ENCODE peak calls at places on chromosomes 13 and 19, in six cellular contexts. F, G, U, E, I and O are unnamed samples.

GRCh38 chr13:28563609-28564008 is 68.7 kb upstream of the FLT1 start:
- DNase-seq in F (no peak), U (no peak), G (no peak), I (no peak), E (no peak), O (no peak)

GRCh38 chr13:76667551-76667950 is 218.7 kb downstream of the KCTD12 start:
- DNase-seq in U (peak), F (peak), I (no peak), E (no peak), G (no peak), O (no peak)

GRCh38 chr13:98978280-98978679 is 416 bp upstream of the DOCK9 start:
- DNase-seq in E (no peak), I (no peak), G (no peak), U (peak), F (peak), O (no peak)

GRCh38 chr13:65292488-65292901 is 1937.6 kb downstream of the PCDH9 start:
- DNase-seq in F (peak), G (no peak), U (peak), I (no peak), E (no peak), O (no peak)

GRCh38 chr13:70253834-70254233 is 145.6 kb upstream of the KLHL1 start:
- DNase-seq in F (no peak), I (no peak), G (no peak), E (no peak), U (no peak), O (no peak)

GRCh38 chr13:25051065-25051464 is 44.9 kb upstream of the PABPC3 start:
- DNase-seq in U (no peak), F (no peak), I (no peak), E (no peak), G (no peak), O (no peak)

GRCh38 chr13:35630551-35631275 is 154.2 kb upstream of the MAB21L1 start:
- DNase-seq in G (no peak), I (peak), F (peak), E (no peak), U (peak), O (peak)

GRCh38 chr19:1122972-1123363 is 19.2 kb downstream of the GPX4 start:
- DNase-seq in G (peak), I (peak), E (peak), U (peak), F (peak), O (peak)

GRCh38 chr19:45815501-45816216 is 551 bp upstream of the RSPH6A start:
- DNase-seq in E (no peak), F (no peak), G (no peak), I (no peak), U (no peak), O (no peak)

GRCh38 chr19:4811328-4812131 is 20.0 kb downstream of the TICAM1 start:
- DNase-seq in U (peak), E (peak), F (peak), I (peak), G (peak), O (peak)

GRCh38 chr19:45693168-45693788 is 812 bp downstream of the QPCTL start:
- DNase-seq in U (peak), F (peak), E (peak), G (peak), I (peak), O (peak)

GRCh38 chr13:107450931-107451330 is 764.4 kb downstream of the LIG4 start:
- DNase-seq in E (no peak), G (no peak), I (no peak), U (peak), F (peak), O (no peak)

GRCh38 chr13:63190742-63191141 is 1775.1 kb upstream of the PCDH20 start:
- DNase-seq in F (peak), G (no peak), U (peak), E (no peak), I (no peak), O (no peak)

GRCh38 chr13:94389544-94390351 is 89.7 kb downstream of the DCT start:
- DNase-seq in F (no peak), E (no peak), G (no peak), I (no peak), U (no peak), O (no peak)

GRCh38 chr13:48415516-48415915 is 2.6 kb upstream of the LPAR6 start:
- DNase-seq in F (no peak), G (no peak), I (no peak), E (no peak), U (no peak), O (no peak)

DNA sequence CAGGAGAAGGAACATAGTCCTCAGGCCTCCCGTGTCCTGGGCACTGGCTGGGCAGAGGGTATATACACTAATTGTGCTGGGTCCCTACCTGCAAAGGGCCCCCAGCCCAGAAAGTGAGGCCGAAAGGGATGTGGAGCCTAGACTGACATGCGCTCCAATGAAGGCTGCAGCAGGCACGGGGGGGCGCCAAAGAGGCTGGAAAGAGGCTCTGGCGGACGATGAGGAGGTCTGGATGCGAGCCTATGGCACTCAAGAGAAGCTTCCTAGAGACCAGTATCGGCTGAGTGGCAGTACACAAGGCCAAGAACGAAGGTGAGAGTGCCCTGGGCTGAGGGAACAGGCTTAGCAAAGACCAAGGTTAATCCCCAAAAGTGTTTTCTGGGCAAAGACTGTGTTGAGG is 16.6 kb downstream of the VRK3 start:
- DNase-seq in F (peak), I (no peak), U (no peak), G (no peak), E (no peak), O (no peak)
- TF ChIP-seq CTCF in F (peak), I (peak), U (no peak), G (no peak), E (no peak), O (no peak)

GRCh38 chr13:43195551-43195950 is 172.2 kb downstream of the DNAJC15 start:
- DNase-seq in I (no peak), G (no peak), U (no peak), F (no peak), E (no peak), O (peak)
- TF ChIP-seq CTCF in I (no peak), G (no peak), U (no peak), F (peak), E (no peak), O (no peak)

GRCh38 chr19:48303866-48304265 is 21.5 kb upstream of the EMP3 start:
- DNase-seq in I (no peak), U (no peak), E (no peak), F (no peak), G (no peak), O (no peak)

GRCh38 chr19:48303367-48303766 is 22.0 kb upstream of the EMP3 start:
- DNase-seq in U (no peak), I (no peak), F (no peak), G (no peak), E (no peak), O (no peak)

GRCh38 chr19:48311384-48311783 is 14.0 kb upstream of the EMP3 start:
- DNase-seq in I (no peak), U (no peak), E (no peak), G (no peak), F (no peak), O (no peak)

GRCh38 chr19:48310227-48310626 is 15.1 kb upstream of the EMP3 start:
- DNase-seq in U (no peak), F (no peak), I (no peak), E (no peak), G (no peak), O (no peak)

DNA sequence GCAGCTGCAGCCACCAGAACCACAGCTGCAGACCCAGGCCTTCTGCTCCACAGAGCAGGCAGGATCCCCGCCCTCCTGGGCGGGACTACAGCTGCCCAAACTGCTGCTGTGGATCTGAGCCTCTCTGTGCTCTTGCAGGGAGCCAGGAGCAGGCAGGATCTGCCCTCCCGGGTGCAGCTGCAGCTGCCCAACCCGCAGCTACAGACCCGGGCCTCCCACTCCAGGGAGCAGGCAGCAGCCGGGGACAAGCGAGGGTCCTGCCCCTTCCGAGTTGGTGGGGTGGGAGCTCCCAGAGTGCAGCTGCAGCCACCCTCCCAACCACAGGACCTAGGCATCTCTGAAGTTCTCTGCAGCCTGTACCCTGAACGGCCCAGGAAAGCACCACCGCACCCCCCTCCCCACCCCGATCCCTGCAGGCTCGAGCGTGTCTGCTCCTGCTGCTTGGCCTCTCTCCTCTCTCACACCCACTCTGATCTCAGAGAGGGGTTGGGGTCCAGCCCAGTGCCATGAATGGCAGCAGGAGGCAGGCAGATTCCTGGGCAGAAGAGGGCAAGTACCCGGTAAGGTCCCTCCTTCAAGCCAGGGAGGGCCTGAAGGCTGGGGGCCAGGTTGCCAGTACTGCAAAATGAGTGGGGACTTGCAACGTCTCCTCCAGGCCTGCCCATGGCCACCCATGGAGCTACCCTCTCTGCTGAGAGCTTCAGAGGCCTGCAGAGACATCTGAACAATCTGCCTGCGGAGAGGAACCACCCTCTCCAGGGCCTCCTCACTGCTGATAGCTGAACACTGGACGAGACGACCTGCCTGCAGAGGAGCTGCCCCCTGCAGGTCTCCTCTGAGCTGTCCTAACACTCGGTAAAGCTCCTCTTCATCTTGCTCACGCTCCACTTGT is 16.4 kb upstream of the EMP3 start:
- DNase-seq in G (no peak), I (no peak), E (no peak), F (no peak), U (no peak), O (no peak)
- TF ChIP-seq CTCF in G (no peak), I (peak), E (no peak), F (peak), U (no peak), O (no peak)

GRCh38 chr19:48899781-48900476 is at the start of gene NUCB1:
- DNase-seq in U (peak), I (peak), E (peak), F (peak), G (peak), O (peak)
- TF ChIP-seq CTCF in U (no peak), I (no peak), E (peak), F (peak), G (peak), O (no peak)

GRCh38 chr19:32324631-32325215 is 20.7 kb upstream of the ZNF507 start:
- DNase-seq in U (no peak), I (no peak), F (no peak), G (no peak), E (no peak), O (no peak)
- TF ChIP-seq CTCF in U (peak), I (no peak), F (no peak), G (no peak), E (no peak), O (no peak)

DNA sequence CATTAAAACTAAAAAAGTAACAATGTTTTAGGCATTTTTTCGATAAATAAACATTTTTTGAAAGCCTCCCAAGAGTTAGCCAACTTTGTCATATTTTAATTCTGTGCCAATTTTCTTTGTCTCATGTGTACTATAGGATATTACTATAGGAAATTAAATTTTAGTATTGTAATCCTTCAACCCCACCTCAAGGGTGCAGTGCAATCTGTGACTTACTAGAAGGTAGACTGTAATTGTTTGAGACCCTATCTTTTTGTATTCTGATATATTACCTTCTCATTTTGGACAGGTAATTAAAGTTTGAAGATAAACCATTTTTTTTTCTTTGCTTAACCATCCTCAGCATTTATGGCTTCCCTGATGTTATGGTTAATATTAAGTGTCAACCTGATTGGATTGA is 457.8 kb downstream of the PCDH20 start:
- DNase-seq in U (no peak), F (no peak), E (no peak), G (no peak), I (no peak), O (no peak)
- TF ChIP-seq CTCF in U (no peak), F (no peak), E (no peak), G (no peak), I (no peak), O (no peak)

DNA sequence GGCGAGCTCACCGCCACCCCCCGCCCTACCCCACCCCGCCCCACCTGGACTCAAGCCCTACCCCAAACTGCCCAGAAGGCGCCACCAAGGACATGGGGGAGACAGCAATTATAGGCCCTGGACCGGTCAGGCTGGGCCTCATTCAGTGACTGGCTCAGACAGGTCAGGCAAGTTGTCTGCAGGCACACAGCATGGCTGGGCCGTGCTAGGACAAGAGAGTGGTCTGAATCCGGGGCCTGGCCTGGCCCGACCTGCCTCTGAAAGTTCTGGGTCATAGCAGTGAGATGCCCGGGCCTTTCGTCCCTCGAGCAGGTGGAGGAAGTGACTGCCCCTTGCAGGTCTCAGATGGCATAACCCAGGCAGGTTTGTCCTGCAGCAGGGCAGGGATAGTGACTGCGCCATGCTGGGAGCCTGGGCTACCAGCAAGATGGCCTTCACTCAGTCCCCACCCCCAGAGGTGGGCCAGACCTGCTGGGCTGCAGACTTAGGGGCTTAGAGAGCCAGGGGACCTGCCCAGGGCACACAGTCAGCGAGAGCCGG is 21.0 kb downstream of the COMP start:
- DNase-seq in F (no peak), U (no peak), E (no peak), G (no peak), I (no peak), O (no peak)
- TF ChIP-seq CTCF in F (no peak), U (no peak), E (no peak), G (no peak), I (no peak), O (no peak)

GRCh38 chr13:19982447-19983043 is 24.0 kb downstream of the ZMYM2 start:
- DNase-seq in E (no peak), I (no peak), F (no peak), U (no peak), G (no peak), O (no peak)

GRCh38 chr13:19985219-19985556 is 26.7 kb downstream of the ZMYM2 start:
- DNase-seq in F (no peak), G (no peak), E (no peak), U (no peak), I (no peak), O (no peak)

GRCh38 chr13:19978830-19979437 is 20.4 kb downstream of the ZMYM2 start:
- DNase-seq in G (no peak), U (no peak), F (no peak), I (no peak), E (no peak), O (no peak)

GRCh38 chr13:19981685-19982238 is 23.2 kb downstream of the ZMYM2 start:
- DNase-seq in E (no peak), I (no peak), G (no peak), F (no peak), U (no peak), O (no peak)

DNA sequence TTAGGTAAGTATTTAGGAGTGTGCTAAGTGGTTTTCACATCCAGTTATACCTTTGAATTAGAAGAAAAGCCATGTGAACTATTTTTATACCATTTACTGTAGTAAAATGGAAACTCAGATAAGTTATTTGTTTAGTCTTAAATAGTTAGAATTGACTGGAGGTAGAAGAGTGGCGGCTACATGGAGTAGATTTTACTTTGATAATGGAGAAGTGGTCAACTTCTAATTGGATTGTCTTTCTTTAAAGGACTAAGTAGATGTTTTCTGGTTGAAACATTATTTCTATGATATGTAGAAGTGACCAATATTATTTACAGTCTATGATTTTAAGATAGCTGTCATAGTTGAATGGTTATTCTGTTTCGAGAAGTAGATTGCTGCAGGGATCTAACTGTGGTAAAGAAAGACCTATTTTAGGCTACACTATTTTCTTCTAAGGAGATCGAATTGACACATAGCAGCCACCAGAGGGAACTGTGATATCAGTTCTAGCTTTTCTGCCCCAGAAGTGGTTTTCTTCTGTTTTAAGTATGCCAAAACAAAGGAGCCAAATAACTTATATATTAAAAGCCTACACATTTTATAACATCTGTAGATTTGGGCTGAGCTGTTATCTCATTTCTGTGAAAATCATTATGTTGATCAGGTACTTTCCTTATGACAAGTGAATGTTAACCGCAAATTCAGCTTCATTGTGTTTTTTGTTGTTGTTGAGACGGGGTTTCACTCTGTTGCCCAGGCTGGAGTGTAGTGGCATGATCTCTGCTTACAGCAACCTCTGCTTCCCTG is 26.1 kb downstream of the ZMYM2 start:
- DNase-seq in F (peak), E (no peak), U (peak), G (no peak), I (peak), O (peak)
- TF ChIP-seq CTCF in F (peak), E (peak), U (peak), G (peak), I (peak), O (peak)

GRCh38 chr13:97125051-97125809 is 96.9 kb upstream of the MBNL2 start:
- DNase-seq in F (peak), G (no peak), I (no peak), E (no peak), U (peak), O (no peak)
- TF ChIP-seq CTCF in F (no peak), G (no peak), I (no peak), E (peak), U (no peak), O (no peak)

GRCh38 chr19:41703602-41704293 is 4.7 kb upstream of the CEACAM5 start:
- DNase-seq in G (peak), U (no peak), F (no peak), I (no peak), E (no peak), O (no peak)
- TF ChIP-seq CTCF in G (no peak), U (no peak), F (no peak), I (no peak), E (no peak), O (no peak)